ENCODE peak calls at places on chromosomes 5 and 9, in four cellular contexts. B is K562, J is SK-N-SH, A is H1. S is an unnamed sample.

GRCh38 chr5:68464424-68464823 is 248.9 kb downstream of the PIK3R1 start:
- DNase-seq in B (peak), J (no peak), A (no peak), S (no peak)

GRCh38 chr9:135587658-135588057 is 26.1 kb downstream of the PAEP start:
- DNase-seq in B (peak), J (no peak), A (peak), S (no peak)

GRCh38 chr5:91296691-91297143 is 86.4 kb downstream of the ARRDC3 start:
- DNase-seq in B (no peak), J (no peak), A (no peak), S (no peak)

GRCh38 chr5:107539726-107540330 is 130.9 kb downstream of the EFNA5 start:
- DNase-seq in B (no peak), J (no peak), A (no peak), S (no peak)

GRCh38 chr9:28841795-28842194 is 1268.5 kb upstream of the C9orf72 start:
- DNase-seq in B (no peak), J (no peak), A (no peak), S (no peak)

GRCh38 chr5:138274189-138274853 is at the start of gene GFRA3:
- DNase-seq in B (peak), J (peak), A (peak), S (peak)

GRCh38 chr5:35345222-35345621 is 114.9 kb upstream of the PRLR start:
- DNase-seq in B (no peak), J (no peak), A (no peak), S (no peak)

GRCh38 chr5:50655067-50655809 is 11.2 kb upstream of the PARP8 start:
- DNase-seq in B (no peak), J (no peak), A (no peak), S (no peak)

GRCh38 chr9:130741831-130742449 is 48.4 kb downstream of the EXOSC2 start:
- DNase-seq in B (peak), J (no peak), A (no peak), S (no peak)

GRCh38 chr9:75664597-75664996 is 225.9 kb upstream of the PCSK5 start:
- DNase-seq in B (no peak), J (no peak), A (no peak), S (no peak)

GRCh38 chr9:99824378-99825157 is 2.9 kb downstream of the NR4A3 start:
- DNase-seq in B (peak), J (peak), A (peak), S (peak)

GRCh38 chr5:151780348-151780747 is 8.6 kb downstream of the G3BP1 start:
- DNase-seq in B (peak), J (no peak), A (no peak), S (peak)

GRCh38 chr5:151781201-151781600 is 9.4 kb downstream of the G3BP1 start:
- DNase-seq in B (no peak), J (no peak), A (no peak), S (no peak)

GRCh38 chr5:151784141-151784540 is 12.4 kb downstream of the G3BP1 start:
- DNase-seq in B (no peak), J (no peak), A (no peak), S (no peak)

GRCh38 chr5:151775025-151775606 is 3.4 kb downstream of the G3BP1 start:
- DNase-seq in B (no peak), J (no peak), A (no peak), S (no peak)

DNA sequence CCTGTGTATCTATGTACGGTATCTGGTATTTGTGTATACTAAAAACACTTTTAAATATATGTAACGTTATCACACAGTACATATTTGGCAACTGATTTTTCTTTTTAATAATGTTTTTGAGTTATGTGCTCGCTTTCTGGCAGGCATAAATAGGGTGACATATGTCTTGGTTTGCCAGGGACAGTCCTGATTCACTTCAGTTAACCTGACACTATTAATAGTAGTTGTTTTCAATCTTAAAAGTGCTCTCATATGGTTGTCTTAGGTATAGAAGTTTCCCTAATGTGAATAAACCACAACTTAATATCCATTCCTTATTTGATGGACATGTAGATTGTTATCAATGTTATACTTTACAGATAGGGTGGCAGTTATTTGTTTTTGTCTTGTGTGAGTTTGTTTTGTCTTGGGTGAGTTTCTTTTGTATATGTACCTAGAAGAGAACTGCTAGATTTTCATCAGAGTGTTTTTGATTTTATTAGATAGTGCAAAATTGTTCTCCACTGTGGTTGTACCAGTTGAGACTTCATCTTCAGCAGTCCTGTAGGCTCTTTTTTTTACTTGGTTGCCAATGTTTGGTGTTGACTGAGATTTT is 7.9 kb downstream of the G3BP1 start:
- DNase-seq in B (no peak), J (no peak), A (no peak), S (no peak)
- TF ChIP-seq TEAD4 in B (no peak), J (no peak), A (no peak), S (no peak)

GRCh38 chr5:78597068-78597857 is 51.3 kb downstream of the LHFPL2 start:
- DNase-seq in B (peak), J (no peak), A (no peak), S (no peak)
- TF ChIP-seq TEAD4 in B (no peak), J (no peak), A (no peak), S (no peak)

DNA sequence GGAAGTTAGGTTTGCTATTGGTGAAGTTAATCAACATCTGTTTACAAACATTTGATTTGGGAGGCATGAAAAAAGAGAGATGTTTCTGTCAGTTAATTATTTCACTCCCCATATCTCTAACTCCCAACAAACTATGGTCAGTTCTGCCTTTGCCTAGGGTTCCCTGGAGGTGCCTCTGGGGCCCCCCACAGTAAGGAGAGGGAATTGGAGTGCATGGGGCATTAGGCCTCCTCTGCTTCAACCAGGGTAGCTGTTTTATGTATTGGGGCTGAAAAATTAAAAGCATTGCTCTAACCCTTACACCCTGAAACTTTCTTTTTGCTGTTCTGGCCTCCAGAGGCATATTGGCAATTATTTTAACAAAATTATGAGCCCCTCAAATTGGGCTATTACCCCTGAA is 32.3 kb downstream of the RUSC2 start:
- DNase-seq in B (no peak), J (no peak), A (no peak), S (peak)
- TF ChIP-seq TEAD4 in B (no peak), J (no peak), A (no peak), S (no peak)

DNA sequence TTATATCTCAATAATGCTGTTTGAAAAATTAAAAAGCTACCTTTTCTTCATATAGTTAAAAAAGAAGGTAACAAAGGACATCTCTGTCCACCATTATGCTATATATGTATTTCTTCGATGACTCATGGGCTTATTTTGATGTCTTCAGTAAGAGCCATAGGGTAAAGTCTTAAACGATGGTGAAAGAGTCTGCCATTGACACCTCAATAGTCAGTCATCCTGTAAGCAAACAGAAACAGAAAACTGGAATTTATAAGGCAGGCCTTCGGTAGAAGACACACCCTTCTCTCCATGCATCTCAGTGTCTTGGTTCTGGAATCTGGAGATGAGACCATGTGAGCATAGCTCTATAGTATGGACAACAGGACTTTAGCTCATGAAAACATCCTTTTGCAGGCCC is 87.0 kb upstream of the ZNF462 start:
- DNase-seq in B (no peak), J (no peak), A (no peak), S (no peak)
- TF ChIP-seq TEAD4 in B (no peak), J (no peak), A (no peak), S (no peak)